ENCODE peak calls at places on chromosomes 16 and 17, in ten cellular contexts. U is upper lobe of left lung; M is tibial artery; F is CD8-positive, alpha-beta T cell; B is OCI-LY7; J is upper lobe of right lung; Z is prostate gland; Y is ascending aorta; R is HCT116; A is gastrocnemius medialis. C is an unnamed sample. For H3K36me3, the result is how much of the 10 kb centered on the place peaks cover.

GRCh38 chr16:25256821-25257503 is 683 bp downstream of the ZKSCAN2 start:
- DNase-seq in A (no peak), Y (peak), J (no peak), F (no peak), B (peak), R (no peak), Z (peak), U (no peak), M (no peak), C (no peak)

GRCh38 chr16:57061084-57061905 is 31.1 kb upstream of the CPNE2 start:
- DNase-seq in Z (peak), M (peak), B (no peak), U (peak), Y (peak), J (peak), F (no peak), A (peak), R (no peak), C (peak)

GRCh38 chr17:39235555-39236221 is 9.9 kb upstream of the STAC2 start:
- DNase-seq in J (peak), F (no peak), R (peak), Z (no peak), A (no peak), M (peak), U (no peak), Y (peak), B (peak), C (no peak)

GRCh38 chr16:876041-876335 is 75.5 kb upstream of the GNG13 start:
- DNase-seq in Y (no peak), B (no peak), A (no peak), M (no peak), U (peak), Z (no peak), J (no peak), F (no peak), R (no peak), C (no peak)

GRCh38 chr17:7176870-7177209 is 2.3 kb downstream of the ASGR1 start:
- DNase-seq in B (no peak), Z (no peak), U (peak), Y (no peak), F (no peak), R (no peak), M (no peak), J (no peak), A (no peak), C (no peak)

GRCh38 chr17:1810450-1811103 is 19.1 kb downstream of the SMYD4 start:
- DNase-seq in J (no peak), B (no peak), R (no peak), M (no peak), A (no peak), Y (no peak), U (no peak), Z (no peak), F (no peak), C (peak)

GRCh38 chr16:14002416-14002815 is 68.7 kb upstream of the MRTFB start:
- DNase-seq in Z (no peak), F (no peak), J (no peak), R (no peak), Y (no peak), M (no peak), A (no peak), U (no peak), B (no peak), C (no peak)

GRCh38 chr16:89613101-89613953 is at the start of gene DPEP1:
- DNase-seq in Y (no peak), Z (no peak), M (no peak), A (no peak), R (no peak), J (no peak), U (peak), B (no peak), F (no peak), C (no peak)

GRCh38 chr16:12239226-12239625 is 262.7 kb downstream of the SNX29 start:
- DNase-seq in R (no peak), M (no peak), F (no peak), Z (no peak), J (no peak), B (no peak), Y (no peak), A (no peak), U (no peak), C (no peak)

GRCh38 chr17:43813386-43813785 is 19.6 kb downstream of the MPP3 start:
- DNase-seq in J (no peak), F (no peak), A (no peak), Y (no peak), B (no peak), R (no peak), M (no peak), Z (no peak), U (no peak), C (no peak)

GRCh38 chr17:68057531-68057952 is 22.0 kb downstream of the KPNA2 start:
- DNase-seq in A (no peak), Y (peak), U (no peak), F (peak), Z (no peak), B (peak), J (no peak), M (no peak), R (peak), C (no peak)

GRCh38 chr17:75654176-75654575 is 12.8 kb downstream of the RECQL5 start:
- DNase-seq in Z (no peak), A (no peak), R (no peak), J (no peak), B (no peak), M (peak), U (no peak), Y (no peak), F (no peak), C (no peak)

GRCh38 chr16:1310832-1311200 is 1.4 kb downstream of the UBE2I start:
- DNase-seq in B (peak), F (peak), A (no peak), M (no peak), J (no peak), Z (no peak), R (no peak), U (no peak), Y (no peak), C (no peak)

GRCh38 chr17:40956401-40957254 is 10.1 kb downstream of the KRT39 start:
- DNase-seq in Y (no peak), B (no peak), Z (no peak), J (no peak), R (peak), A (no peak), F (no peak), U (no peak), M (no peak), C (no peak)

GRCh38 chr17:35017021-35017420 is 36.7 kb downstream of the LIG3 start:
- DNase-seq in A (no peak), M (no peak), Z (no peak), U (no peak), F (no peak), Y (no peak), B (no peak), J (no peak), R (no peak), C (no peak)

GRCh38 chr16:57826706-57827625 is 24.7 kb upstream of the KIFC3 start:
- DNase-seq in M (no peak), R (no peak), B (no peak), F (no peak), Z (no peak), A (peak), U (peak), J (no peak), Y (no peak), C (no peak)

GRCh38 chr16:86220552-86220951 is 289.8 kb upstream of the FOXF1 start:
- DNase-seq in J (no peak), M (no peak), Z (no peak), B (no peak), F (no peak), U (no peak), R (no peak), Y (no peak), A (no peak), C (no peak)
- H3K27ac ChIP-seq in J (no peak), M (no peak), Z (no peak), B (no peak), F (no peak), U (no peak), R (no peak), Y (no peak), A (no peak), C (no peak)

GRCh38 chr17:78898947-78899346 is 4.1 kb downstream of the CEP295NL start:
- DNase-seq in F (no peak), J (no peak), R (no peak), B (no peak), M (no peak), U (no peak), Y (no peak), Z (no peak), A (no peak), C (no peak)
- H3K36me3 ChIP-seq in F (under half), J (under half), R (under half), B (under half), M (under half), U (under half), Y (under half), Z (under half), A (under half), C (under half)

GRCh38 chr17:15981646-15982580 is 17.6 kb downstream of the ZSWIM7 start:
- DNase-seq in Z (no peak), Y (no peak), R (no peak), U (no peak), A (no peak), B (no peak), F (no peak), J (no peak), M (no peak), C (no peak)
- H3K27ac ChIP-seq in Z (no peak), Y (no peak), R (peak), U (no peak), A (no peak), B (no peak), F (no peak), J (no peak), M (no peak), C (no peak)

GRCh38 chr17:42577532-42578281 is at the start of gene PSMC3IP:
- DNase-seq in U (peak), J (peak), Z (peak), A (peak), F (peak), B (peak), R (peak), M (peak), Y (peak), C (peak)
- H3K36me3 ChIP-seq in U (under half), J (half or more), Z (under half), A (half or more), F (under half), B (half or more), R (under half), M (under half), Y (under half), C (under half)

GRCh38 chr17:47808036-47808829 is 13.4 kb downstream of the OSBPL7 start:
- DNase-seq in A (no peak), M (no peak), B (no peak), U (no peak), Y (no peak), F (no peak), R (no peak), J (peak), Z (no peak), C (no peak)
- H3K27ac ChIP-seq in A (peak), M (no peak), B (no peak), U (peak), Y (no peak), F (no peak), R (no peak), J (no peak), Z (no peak), C (no peak)

C was measured in ovary.